ENCODE peak calls at places on chromosomes 7 and 10, in four cellular contexts. V is K562, L is SK-N-SH, Z is GM12878. X is an unnamed sample.

GRCh38 chr10:30115391-30116253 is 56.2 kb upstream of the JCAD start:
- DNase-seq in V (no peak), L (no peak), Z (no peak), X (no peak)

GRCh38 chr10:79437111-79437814 is 8.2 kb downstream of the ZCCHC24 start:
- DNase-seq in V (no peak), L (no peak), Z (no peak), X (no peak)

GRCh38 chr10:78407009-78407711 is 373.5 kb downstream of the RPS24 start:
- DNase-seq in V (peak; percentile 91), L (peak; percentile 91), Z (peak; percentile 1), X (peak; percentile 20)

GRCh38 chr10:16996530-16996964 is 133.1 kb downstream of the CUBN start:
- DNase-seq in V (no peak), L (no peak), Z (no peak), X (no peak)

GRCh38 chr7:104761892-104762291 is 252.1 kb upstream of the KMT2E start:
- DNase-seq in V (no peak), L (no peak), Z (no peak), X (no peak)

GRCh38 chr10:19688344-19688743 is 127.9 kb upstream of the PLXDC2 start:
- DNase-seq in V (no peak), L (no peak), Z (no peak), X (no peak)

GRCh38 chr10:89563861-89564478 is 28.6 kb upstream of the SLC16A12 start:
- DNase-seq in V (peak; percentile 24), L (peak; percentile 54), Z (peak; percentile 3), X (peak; percentile 32)

GRCh38 chr7:55048221-55048859 is 29.5 kb downstream of the EGFR start:
- DNase-seq in V (no peak), L (no peak), Z (no peak), X (peak; percentile 75)

GRCh38 chr7:41188163-41189130 is 514.4 kb downstream of the INHBA start:
- DNase-seq in V (no peak), L (no peak), Z (no peak), X (no peak)

DNA sequence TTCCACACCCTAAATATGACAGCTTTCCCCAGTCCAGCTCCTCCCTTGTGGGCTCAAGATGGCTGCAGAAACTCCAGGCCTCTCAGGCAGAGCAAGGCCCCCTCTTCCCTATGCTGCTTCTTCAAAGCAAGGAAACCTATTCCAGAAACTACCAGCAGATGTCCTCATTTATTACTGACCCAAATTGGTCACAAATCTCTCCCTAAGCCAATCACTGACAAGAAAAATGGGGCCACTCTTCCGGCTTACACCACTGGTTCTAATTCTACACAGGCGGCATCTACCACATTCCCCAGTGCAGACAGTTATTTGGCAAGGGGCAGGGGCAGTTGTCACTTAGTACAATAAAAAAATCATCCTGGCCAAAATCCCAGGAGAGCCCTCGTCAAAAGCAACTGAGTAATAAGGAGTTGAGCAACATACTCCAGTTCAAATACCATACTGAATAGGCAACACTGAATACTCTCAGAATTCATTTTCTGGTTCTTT is 150.4 kb downstream of the SFMBT2 start:
- DNase-seq in V (peak; percentile 71), L (peak; percentile 55), Z (peak; percentile 30), X (peak; percentile 45)
- TF ChIP-seq NFIC in V (no peak), L (no peak), Z (no peak), X (no peak)

DNA sequence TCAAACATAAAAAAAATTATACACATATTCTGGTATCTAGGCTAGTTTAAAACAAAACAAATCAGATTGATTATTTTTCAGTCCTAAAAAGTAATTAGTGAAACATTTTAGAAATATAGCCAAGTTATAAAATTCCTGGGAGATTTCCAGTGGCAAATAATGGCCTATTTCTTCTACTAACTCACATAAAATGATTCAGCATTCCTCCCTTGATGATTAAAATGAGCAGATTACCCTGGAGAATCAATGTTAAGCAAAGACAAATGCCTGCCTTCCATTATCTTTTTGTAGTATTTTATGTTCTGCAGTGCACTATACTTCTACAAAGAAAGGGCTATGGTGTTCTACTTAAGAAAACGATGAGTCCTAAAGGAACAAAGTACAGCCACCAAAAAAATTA is 53.7 kb downstream of the PARD3 start:
- DNase-seq in V (no peak), L (no peak), Z (no peak), X (no peak)
- TF ChIP-seq NFIC in V (no peak), L (no peak), Z (no peak), X (no peak)

GRCh38 chr7:74477188-74477587 is 23.5 kb downstream of the GTF2IRD1 start:
- DNase-seq in V (no peak), L (no peak), Z (no peak), X (no peak)
- TF ChIP-seq NFIC in V (no peak), L (no peak), Z (no peak), X (no peak)

DNA sequence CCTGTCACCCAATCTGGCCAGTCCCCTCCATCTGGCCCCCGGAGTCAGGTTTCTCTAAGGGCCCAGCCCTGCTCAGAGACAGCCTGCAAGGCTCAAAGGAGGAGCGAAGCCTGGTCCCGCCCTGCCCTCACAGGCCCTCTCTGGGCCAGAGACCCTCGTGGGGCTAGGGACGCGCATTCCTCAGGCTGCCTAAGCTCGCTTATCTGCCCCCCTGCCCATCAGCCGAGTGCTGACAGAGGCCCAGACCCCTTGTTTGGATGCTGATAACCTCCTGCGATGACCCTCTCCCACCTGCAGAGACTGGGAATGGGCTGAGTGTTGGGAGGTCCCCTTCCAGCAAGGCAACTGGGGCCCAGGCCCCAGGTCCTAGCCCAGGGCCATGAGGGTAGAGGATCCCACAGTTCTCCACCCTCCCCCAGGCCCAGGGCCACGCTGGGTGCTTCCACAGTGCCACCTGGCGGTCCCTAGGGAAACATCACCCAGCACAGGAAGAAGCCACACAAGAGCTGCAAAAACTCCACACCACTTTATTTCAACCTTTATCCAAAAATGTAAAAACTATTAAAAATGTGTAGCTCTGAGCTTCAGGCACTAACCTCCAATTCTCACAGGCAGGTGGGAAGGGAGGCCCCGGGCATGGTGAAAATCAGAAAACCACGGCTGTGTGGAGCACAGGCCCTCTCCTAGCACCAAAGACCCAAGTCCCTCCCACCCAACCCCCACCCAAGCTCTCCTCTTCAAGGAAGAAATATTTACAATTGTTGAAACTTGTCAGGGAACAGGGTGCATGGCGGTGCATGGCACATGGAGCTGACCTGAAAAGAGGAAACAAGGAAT is 2.2 kb downstream of the NPM3 start:
- DNase-seq in V (peak; percentile 79), L (peak; percentile 94), Z (peak; percentile 25), X (peak; percentile 35)
- TF ChIP-seq NFIC in V (no peak), L (no peak), Z (no peak), X (no peak)